ENCODE peak calls at places on chromosome 12, in five cellular contexts. One of them, this sample, is unnamed.

GRCh38 chr12:123712780-123713319 is 697 bp downstream of the ATP6V0A2 start:
- DNase-seq in GM23248: peak
- DNase-seq in NCI-H2171 treated with DMSO at 0.1 percent for 48 hours: no peak
- DNase-seq in CD8-positive, alpha-beta memory T cell: no peak
- DNase-seq in dorsolateral prefrontal cortex: no peak
- DNase-seq in this sample: no peak

GRCh38 chr12:41188058-41188840 is at the start of gene PDZRN4:
- DNase-seq in dorsolateral prefrontal cortex: peak
- DNase-seq in CD8-positive, alpha-beta memory T cell: no peak
- DNase-seq in NCI-H2171 treated with DMSO at 0.1 percent for 48 hours: no peak
- DNase-seq in GM23248: no peak
- DNase-seq in this sample: no peak

GRCh38 chr12:21662122-21662792 is 4.6 kb upstream of the LDHB start:
- DNase-seq in CD8-positive, alpha-beta memory T cell: no peak
- DNase-seq in dorsolateral prefrontal cortex: no peak
- DNase-seq in NCI-H2171 treated with DMSO at 0.1 percent for 48 hours: no peak
- DNase-seq in GM23248: no peak
- DNase-seq in this sample: no peak

GRCh38 chr12:131793623-131794022 is 34.6 kb upstream of the MMP17 start:
- DNase-seq in GM23248: peak
- DNase-seq in NCI-H2171 treated with DMSO at 0.1 percent for 48 hours: no peak
- DNase-seq in CD8-positive, alpha-beta memory T cell: no peak
- DNase-seq in dorsolateral prefrontal cortex: peak
- DNase-seq in this sample: no peak

GRCh38 chr12:87441511-87441910 is 587.7 kb downstream of the C12orf50 start:
- DNase-seq in GM23248: no peak
- DNase-seq in CD8-positive, alpha-beta memory T cell: no peak
- DNase-seq in NCI-H2171 treated with DMSO at 0.1 percent for 48 hours: no peak
- DNase-seq in dorsolateral prefrontal cortex: no peak
- DNase-seq in this sample: no peak

GRCh38 chr12:31368666-31369361 is 42.9 kb upstream of the SINHCAF start:
- DNase-seq in CD8-positive, alpha-beta memory T cell: no peak
- DNase-seq in NCI-H2171 treated with DMSO at 0.1 percent for 48 hours: peak
- DNase-seq in GM23248: no peak
- DNase-seq in dorsolateral prefrontal cortex: no peak
- DNase-seq in this sample: no peak

GRCh38 chr12:6323340-6323994 is 13.0 kb downstream of the PLEKHG6 start:
- DNase-seq in dorsolateral prefrontal cortex: no peak
- DNase-seq in GM23248: peak
- DNase-seq in NCI-H2171 treated with DMSO at 0.1 percent for 48 hours: peak
- DNase-seq in CD8-positive, alpha-beta memory T cell: no peak
- DNase-seq in this sample: peak

GRCh38 chr12:87661770-87662402 is 367.3 kb downstream of the C12orf50 start:
- DNase-seq in NCI-H2171 treated with DMSO at 0.1 percent for 48 hours: no peak
- DNase-seq in GM23248: peak
- DNase-seq in dorsolateral prefrontal cortex: no peak
- DNase-seq in CD8-positive, alpha-beta memory T cell: no peak
- DNase-seq in this sample: no peak

GRCh38 chr12:103799504-103800251 is 41.4 kb downstream of the NT5DC3 start:
- DNase-seq in dorsolateral prefrontal cortex: no peak
- DNase-seq in GM23248: peak
- DNase-seq in NCI-H2171 treated with DMSO at 0.1 percent for 48 hours: peak
- DNase-seq in CD8-positive, alpha-beta memory T cell: no peak
- DNase-seq in this sample: no peak

GRCh38 chr12:11801643-11802042 is 152.2 kb downstream of the ETV6 start:
- DNase-seq in dorsolateral prefrontal cortex: no peak
- DNase-seq in CD8-positive, alpha-beta memory T cell: no peak
- DNase-seq in NCI-H2171 treated with DMSO at 0.1 percent for 48 hours: no peak
- DNase-seq in GM23248: no peak
- DNase-seq in this sample: no peak

GRCh38 chr12:85253823-85254222 is 26.2 kb upstream of the ALX1 start:
- DNase-seq in GM23248: peak
- DNase-seq in dorsolateral prefrontal cortex: no peak
- DNase-seq in NCI-H2171 treated with DMSO at 0.1 percent for 48 hours: no peak
- DNase-seq in CD8-positive, alpha-beta memory T cell: no peak
- DNase-seq in this sample: no peak

GRCh38 chr12:131261906-131262305 is 308.2 kb downstream of the ADGRD1 start:
- DNase-seq in CD8-positive, alpha-beta memory T cell: no peak
- DNase-seq in GM23248: no peak
- DNase-seq in dorsolateral prefrontal cortex: no peak
- DNase-seq in NCI-H2171 treated with DMSO at 0.1 percent for 48 hours: no peak
- DNase-seq in this sample: no peak

GRCh38 chr12:121580959-121581680 is at the start of gene KDM2B:
- DNase-seq in NCI-H2171 treated with DMSO at 0.1 percent for 48 hours: no peak
- DNase-seq in CD8-positive, alpha-beta memory T cell: no peak
- DNase-seq in dorsolateral prefrontal cortex: peak
- DNase-seq in GM23248: peak
- DNase-seq in this sample: peak

GRCh38 chr12:40663781-40664180 is 28.5 kb upstream of the CNTN1 start:
- DNase-seq in NCI-H2171 treated with DMSO at 0.1 percent for 48 hours: no peak
- DNase-seq in CD8-positive, alpha-beta memory T cell: no peak
- DNase-seq in dorsolateral prefrontal cortex: no peak
- DNase-seq in GM23248: no peak
- DNase-seq in this sample: no peak

GRCh38 chr12:42730286-42730685 is 140.7 kb upstream of the PRICKLE1 start:
- DNase-seq in NCI-H2171 treated with DMSO at 0.1 percent for 48 hours: no peak
- DNase-seq in GM23248: peak
- DNase-seq in dorsolateral prefrontal cortex: no peak
- DNase-seq in CD8-positive, alpha-beta memory T cell: no peak
- DNase-seq in this sample: no peak

GRCh38 chr12:26789731-26790644 is 43.0 kb downstream of the ITPR2 start:
- DNase-seq in NCI-H2171 treated with DMSO at 0.1 percent for 48 hours: no peak
- DNase-seq in CD8-positive, alpha-beta memory T cell: no peak
- DNase-seq in dorsolateral prefrontal cortex: no peak
- DNase-seq in GM23248: peak
- DNase-seq in this sample: no peak

GRCh38 chr12:6074979-6075585 is 49.4 kb downstream of the VWF start:
- DNase-seq in NCI-H2171 treated with DMSO at 0.1 percent for 48 hours: no peak
- DNase-seq in dorsolateral prefrontal cortex: no peak
- DNase-seq in CD8-positive, alpha-beta memory T cell: no peak
- DNase-seq in GM23248: peak
- DNase-seq in this sample: peak

GRCh38 chr12:49304161-49304560 is 9.2 kb downstream of the PRPH start:
- DNase-seq in NCI-H2171 treated with DMSO at 0.1 percent for 48 hours: peak
- DNase-seq in CD8-positive, alpha-beta memory T cell: no peak
- DNase-seq in GM23248: peak
- DNase-seq in dorsolateral prefrontal cortex: no peak
- DNase-seq in this sample: no peak

GRCh38 chr12:130169924-130170323 is 7.7 kb downstream of the FZD10 start:
- DNase-seq in NCI-H2171 treated with DMSO at 0.1 percent for 48 hours: no peak
- DNase-seq in dorsolateral prefrontal cortex: no peak
- DNase-seq in GM23248: no peak
- DNase-seq in CD8-positive, alpha-beta memory T cell: no peak
- DNase-seq in this sample: no peak

GRCh38 chr12:71439613-71440392 is at the start of gene LGR5:
- DNase-seq in dorsolateral prefrontal cortex: peak
- DNase-seq in GM23248: peak
- DNase-seq in CD8-positive, alpha-beta memory T cell: no peak
- DNase-seq in NCI-H2171 treated with DMSO at 0.1 percent for 48 hours: peak
- DNase-seq in this sample: peak

GRCh38 chr12:50600364-50600763 is 95.6 kb downstream of the DIP2B start:
- DNase-seq in CD8-positive, alpha-beta memory T cell: no peak
- DNase-seq in NCI-H2171 treated with DMSO at 0.1 percent for 48 hours: no peak
- DNase-seq in dorsolateral prefrontal cortex: no peak
- DNase-seq in GM23248: no peak
- DNase-seq in this sample: no peak

GRCh38 chr12:93080994-93081809 is 152.1 kb upstream of the EEA1 start:
- DNase-seq in GM23248: no peak
- DNase-seq in NCI-H2171 treated with DMSO at 0.1 percent for 48 hours: no peak
- DNase-seq in CD8-positive, alpha-beta memory T cell: no peak
- DNase-seq in dorsolateral prefrontal cortex: no peak
- DNase-seq in this sample: no peak

GRCh38 chr12:83128529-83128928 is 441.8 kb downstream of the TMTC2 start:
- DNase-seq in NCI-H2171 treated with DMSO at 0.1 percent for 48 hours: no peak
- DNase-seq in CD8-positive, alpha-beta memory T cell: no peak
- DNase-seq in dorsolateral prefrontal cortex: no peak
- DNase-seq in GM23248: peak
- DNase-seq in this sample: no peak

GRCh38 chr12:6375269-6376078 is at the start of gene SCNN1A:
- DNase-seq in CD8-positive, alpha-beta memory T cell: no peak
- DNase-seq in dorsolateral prefrontal cortex: no peak
- DNase-seq in GM23248: no peak
- DNase-seq in NCI-H2171 treated with DMSO at 0.1 percent for 48 hours: no peak
- DNase-seq in this sample: no peak